ENCODE peak calls at places on chromosome 9, in four cellular contexts. A, O, H and N are unnamed samples.

GRCh38 chr9:125630436-125630835 is 76.6 kb downstream of the MAPKAP1 start:
- DNase-seq in A (no peak), O (peak), H (no peak), N (peak)

GRCh38 chr9:122180633-122181032 is 20.9 kb downstream of the MORN5 start:
- DNase-seq in A (no peak), O (peak), H (no peak), N (peak)

GRCh38 chr9:81379655-81380054 is 309.7 kb downstream of the TLE1 start:
- DNase-seq in A (no peak), O (peak), H (no peak), N (peak)

GRCh38 chr9:73437758-73438157 is 286.1 kb downstream of the ANXA1 start:
- DNase-seq in A (no peak), O (peak), H (no peak), N (peak)

GRCh38 chr9:108953983-108954574 is 19.9 kb downstream of the ABITRAM start:
- DNase-seq in A (no peak), O (peak), H (peak), N (peak)

GRCh38 chr9:132094314-132094791 is 14.7 kb upstream of the MED27 start:
- DNase-seq in A (no peak), O (peak), H (no peak), N (peak)

GRCh38 chr9:114389612-114390368 is 2.0 kb upstream of the AKNA start:
- DNase-seq in A (no peak), O (no peak), H (no peak), N (no peak)

GRCh38 chr9:110538621-110539020 is 40.9 kb downstream of the SVEP1 start:
- DNase-seq in A (no peak), O (peak), H (no peak), N (peak)

GRCh38 chr9:132894857-132895846 is 16.5 kb downstream of the SPACA9 start:
- DNase-seq in A (no peak), O (no peak), H (no peak), N (no peak)

GRCh38 chr9:13983607-13984006 is 330.3 kb downstream of the NFIB start:
- DNase-seq in A (no peak), O (no peak), H (no peak), N (no peak)

GRCh38 chr9:78029601-78030552 is 1.7 kb downstream of the GNAQ start:
- DNase-seq in A (peak), O (peak), H (peak), N (peak)

GRCh38 chr9:73132034-73132776 is 19.5 kb upstream of the ANXA1 start:
- DNase-seq in A (no peak), O (peak), H (peak), N (peak)

GRCh38 chr9:107337676-107338590 is 54.9 kb downstream of the RAD23B start:
- DNase-seq in A (peak), O (peak), H (no peak), N (peak)

GRCh38 chr9:23783509-23783908 is 42.5 kb downstream of the ELAVL2 start:
- DNase-seq in A (no peak), O (no peak), H (no peak), N (no peak)

GRCh38 chr9:114465906-114466900 is 39.1 kb downstream of the WHRN start:
- DNase-seq in A (no peak), O (no peak), H (peak), N (no peak)

GRCh38 chr9:21616082-21616778 is 134.1 kb upstream of the IFNE start:
- DNase-seq in A (no peak), O (peak), H (no peak), N (peak)

GRCh38 chr9:33697171-33697570 is 98.2 kb upstream of the PRSS3 start:
- DNase-seq in A (no peak), O (no peak), H (no peak), N (no peak)

GRCh38 chr9:89678394-89679005 is 73.7 kb downstream of the GADD45G start:
- DNase-seq in A (no peak), O (no peak), H (peak), N (no peak)

GRCh38 chr9:130028493-130029222 is 14.3 kb downstream of the FNBP1 start:
- DNase-seq in A (no peak), O (no peak), H (no peak), N (no peak)

GRCh38 chr9:69919461-69920061 is 98.9 kb downstream of the CFAP95 start:
- DNase-seq in A (peak), O (peak), H (peak), N (peak)

GRCh38 chr9:33272061-33272460 is 7.2 kb downstream of the CHMP5 start:
- DNase-seq in A (no peak), O (no peak), H (no peak), N (peak)

GRCh38 chr9:34049630-34050384 is 1.1 kb upstream of the UBAP2 start:
- DNase-seq in A (no peak), O (no peak), H (no peak), N (no peak)

GRCh38 chr9:84875193-84875592 is 205.7 kb downstream of the NTRK2 start:
- DNase-seq in A (no peak), O (no peak), H (no peak), N (no peak)

GRCh38 chr9:115018547-115019435 is 88.4 kb upstream of the TNFSF8 start:
- DNase-seq in A (no peak), O (peak), H (no peak), N (peak)

GRCh38 chr9:81819859-81820546 is 108.2 kb upstream of the SPATA31D4 start:
- DNase-seq in A (no peak), O (peak), H (no peak), N (peak)

GRCh38 chr9:108606408-108606807 is 249.4 kb downstream of the ACTL7B start:
- DNase-seq in A (no peak), O (peak), H (no peak), N (peak)

GRCh38 chr9:31347082-31347617 is 1037.3 kb upstream of the ACO1 start:
- DNase-seq in A (no peak), O (peak), H (no peak), N (no peak)

GRCh38 chr9:76911971-76912370 is 6.1 kb upstream of the PRUNE2 start:
- DNase-seq in A (no peak), O (no peak), H (peak), N (no peak)

GRCh38 chr9:77679696-77680359 is 31.7 kb upstream of the GNA14 start:
- DNase-seq in A (no peak), O (no peak), H (no peak), N (no peak)

GRCh38 chr9:111943200-111943599 is 46.6 kb downstream of the UGCG start:
- DNase-seq in A (no peak), O (no peak), H (no peak), N (no peak)

GRCh38 chr9:91192785-91193657 is 168.7 kb downstream of the AUH start:
- DNase-seq in A (no peak), O (peak), H (peak), N (peak)

GRCh38 chr9:131433302-131433854 is 39.5 kb downstream of the PRRC2B start:
- DNase-seq in A (no peak), O (peak), H (no peak), N (peak)

GRCh38 chr9:81827616-81828296 is 100.5 kb upstream of the SPATA31D4 start:
- DNase-seq in A (no peak), O (no peak), H (no peak), N (no peak)